ENCODE peak calls at places on chromosomes 2 and 18, in ten cellular contexts. One of them, this sample, is unnamed.

GRCh38 chr18:58335821-58336220 is 291.8 kb downstream of the NEDD4L start:
- DNase-seq in cardiac fibroblast: no peak
- DNase-seq in G401: no peak
- DNase-seq in stromal cell of bone marrow: no peak
- DNase-seq in T-helper 2 cell: no peak
- DNase-seq in caudate nucleus: no peak
- DNase-seq in non-pigmented ciliary epithelial cell: no peak
- DNase-seq in GM03348: no peak
- DNase-seq in hippocampal formation: no peak
- DNase-seq in stimulated activated CD4-positive, alpha-beta T cell treated with anti-CD3 and anti-CD28 coated beads, Interleukin-12 subunit alpha, Interleukin-12 subunit beta, amount 100 ng/mL, for 4 hours: no peak
- DNase-seq in this sample: no peak

GRCh38 chr18:9683418-9684396 is 24.4 kb upstream of the RAB31 start:
- DNase-seq in cardiac fibroblast: peak; percentile 90
- DNase-seq in non-pigmented ciliary epithelial cell: no peak
- DNase-seq in G401: peak; percentile 37
- DNase-seq in GM03348: peak; percentile 59
- DNase-seq in T-helper 2 cell: no peak
- DNase-seq in hippocampal formation: peak; percentile 29
- DNase-seq in stromal cell of bone marrow: peak; percentile 76
- DNase-seq in caudate nucleus: no peak
- DNase-seq in stimulated activated CD4-positive, alpha-beta T cell treated with anti-CD3 and anti-CD28 coated beads, Interleukin-12 subunit alpha, Interleukin-12 subunit beta, amount 100 ng/mL, for 4 hours: no peak
- DNase-seq in this sample: no peak

GRCh38 chr2:240256704-240257637 is 116.5 kb upstream of the OTOS start:
- DNase-seq in non-pigmented ciliary epithelial cell: no peak
- DNase-seq in T-helper 2 cell: no peak
- DNase-seq in GM03348: peak; percentile 3
- DNase-seq in caudate nucleus: no peak
- DNase-seq in cardiac fibroblast: no peak
- DNase-seq in hippocampal formation: no peak
- DNase-seq in G401: no peak
- DNase-seq in stimulated activated CD4-positive, alpha-beta T cell treated with anti-CD3 and anti-CD28 coated beads, Interleukin-12 subunit alpha, Interleukin-12 subunit beta, amount 100 ng/mL, for 4 hours: no peak
- DNase-seq in stromal cell of bone marrow: no peak
- DNase-seq in this sample: no peak

GRCh38 chr2:188610827-188611226 is 319.2 kb downstream of the GULP1 start:
- DNase-seq in caudate nucleus: no peak
- DNase-seq in T-helper 2 cell: no peak
- DNase-seq in non-pigmented ciliary epithelial cell: no peak
- DNase-seq in stromal cell of bone marrow: no peak
- DNase-seq in stimulated activated CD4-positive, alpha-beta T cell treated with anti-CD3 and anti-CD28 coated beads, Interleukin-12 subunit alpha, Interleukin-12 subunit beta, amount 100 ng/mL, for 4 hours: no peak
- DNase-seq in GM03348: no peak
- DNase-seq in cardiac fibroblast: peak; percentile 42
- DNase-seq in G401: no peak
- DNase-seq in hippocampal formation: no peak
- DNase-seq in this sample: no peak

GRCh38 chr2:119914266-119914665 is 98.6 kb upstream of the EPB41L5 start:
- DNase-seq in cardiac fibroblast: peak; percentile 3
- DNase-seq in non-pigmented ciliary epithelial cell: peak; percentile 8
- DNase-seq in hippocampal formation: no peak
- DNase-seq in T-helper 2 cell: no peak
- DNase-seq in stimulated activated CD4-positive, alpha-beta T cell treated with anti-CD3 and anti-CD28 coated beads, Interleukin-12 subunit alpha, Interleukin-12 subunit beta, amount 100 ng/mL, for 4 hours: no peak
- DNase-seq in stromal cell of bone marrow: no peak
- DNase-seq in GM03348: no peak
- DNase-seq in caudate nucleus: no peak
- DNase-seq in G401: no peak
- DNase-seq in this sample: peak; percentile 4

GRCh38 chr2:240892361-240892760 is 3.6 kb downstream of the MAB21L4 start:
- DNase-seq in caudate nucleus: no peak
- DNase-seq in G401: peak; percentile 64
- DNase-seq in non-pigmented ciliary epithelial cell: no peak
- DNase-seq in cardiac fibroblast: no peak
- DNase-seq in stromal cell of bone marrow: no peak
- DNase-seq in hippocampal formation: no peak
- DNase-seq in T-helper 2 cell: no peak
- DNase-seq in stimulated activated CD4-positive, alpha-beta T cell treated with anti-CD3 and anti-CD28 coated beads, Interleukin-12 subunit alpha, Interleukin-12 subunit beta, amount 100 ng/mL, for 4 hours: no peak
- DNase-seq in GM03348: no peak
- DNase-seq in this sample: no peak

GRCh38 chr2:169983506-169983905 is 156.3 kb downstream of the UBR3 start:
- DNase-seq in stromal cell of bone marrow: no peak
- DNase-seq in hippocampal formation: peak; percentile 59
- DNase-seq in non-pigmented ciliary epithelial cell: no peak
- DNase-seq in T-helper 2 cell: no peak
- DNase-seq in GM03348: peak; percentile 49
- DNase-seq in stimulated activated CD4-positive, alpha-beta T cell treated with anti-CD3 and anti-CD28 coated beads, Interleukin-12 subunit alpha, Interleukin-12 subunit beta, amount 100 ng/mL, for 4 hours: no peak
- DNase-seq in caudate nucleus: no peak
- DNase-seq in G401: no peak
- DNase-seq in cardiac fibroblast: no peak
- DNase-seq in this sample: no peak

GRCh38 chr2:10361220-10361588 is 58.5 kb downstream of the HPCAL1 start:
- DNase-seq in T-helper 2 cell: no peak
- DNase-seq in stromal cell of bone marrow: no peak
- DNase-seq in non-pigmented ciliary epithelial cell: no peak
- DNase-seq in hippocampal formation: peak; percentile 17
- DNase-seq in GM03348: no peak
- DNase-seq in G401: no peak
- DNase-seq in caudate nucleus: no peak
- DNase-seq in stimulated activated CD4-positive, alpha-beta T cell treated with anti-CD3 and anti-CD28 coated beads, Interleukin-12 subunit alpha, Interleukin-12 subunit beta, amount 100 ng/mL, for 4 hours: no peak
- DNase-seq in cardiac fibroblast: peak; percentile 48
- DNase-seq in this sample: no peak

GRCh38 chr2:237691908-237692600 is 64.7 kb downstream of the LRRFIP1 start:
- DNase-seq in cardiac fibroblast: peak; percentile 95
- DNase-seq in GM03348: peak; percentile 99
- DNase-seq in stimulated activated CD4-positive, alpha-beta T cell treated with anti-CD3 and anti-CD28 coated beads, Interleukin-12 subunit alpha, Interleukin-12 subunit beta, amount 100 ng/mL, for 4 hours: peak; percentile 98
- DNase-seq in hippocampal formation: peak; percentile 74
- DNase-seq in T-helper 2 cell: peak; percentile 95
- DNase-seq in G401: peak; percentile 65
- DNase-seq in non-pigmented ciliary epithelial cell: no peak
- DNase-seq in stromal cell of bone marrow: peak; percentile 72
- DNase-seq in caudate nucleus: peak; percentile 53
- DNase-seq in this sample: no peak

GRCh38 chr2:215950009-215950408 is 63.3 kb downstream of the MREG start:
- DNase-seq in T-helper 2 cell: no peak
- DNase-seq in non-pigmented ciliary epithelial cell: no peak
- DNase-seq in GM03348: peak; percentile 66
- DNase-seq in caudate nucleus: no peak
- DNase-seq in stromal cell of bone marrow: peak; percentile 50
- DNase-seq in G401: peak; percentile 44
- DNase-seq in stimulated activated CD4-positive, alpha-beta T cell treated with anti-CD3 and anti-CD28 coated beads, Interleukin-12 subunit alpha, Interleukin-12 subunit beta, amount 100 ng/mL, for 4 hours: no peak
- DNase-seq in cardiac fibroblast: peak; percentile 62
- DNase-seq in hippocampal formation: peak; percentile 31
- DNase-seq in this sample: no peak

GRCh38 chr2:153455856-153456255 is 22.7 kb downstream of the RPRM start:
- DNase-seq in stimulated activated CD4-positive, alpha-beta T cell treated with anti-CD3 and anti-CD28 coated beads, Interleukin-12 subunit alpha, Interleukin-12 subunit beta, amount 100 ng/mL, for 4 hours: no peak
- DNase-seq in cardiac fibroblast: no peak
- DNase-seq in non-pigmented ciliary epithelial cell: no peak
- DNase-seq in caudate nucleus: no peak
- DNase-seq in hippocampal formation: no peak
- DNase-seq in GM03348: no peak
- DNase-seq in T-helper 2 cell: no peak
- DNase-seq in stromal cell of bone marrow: no peak
- DNase-seq in G401: peak; percentile 50
- DNase-seq in this sample: no peak

GRCh38 chr2:97999536-97999935 is 3.8 kb upstream of the TMEM131 start:
- DNase-seq in caudate nucleus: no peak
- DNase-seq in stimulated activated CD4-positive, alpha-beta T cell treated with anti-CD3 and anti-CD28 coated beads, Interleukin-12 subunit alpha, Interleukin-12 subunit beta, amount 100 ng/mL, for 4 hours: no peak
- DNase-seq in T-helper 2 cell: no peak
- DNase-seq in stromal cell of bone marrow: no peak
- DNase-seq in GM03348: no peak
- DNase-seq in G401: no peak
- DNase-seq in hippocampal formation: no peak
- DNase-seq in cardiac fibroblast: no peak
- DNase-seq in non-pigmented ciliary epithelial cell: no peak
- DNase-seq in this sample: no peak